ENCODE peak calls at places on chromosomes 13 and 19, in eight cellular contexts. F is NCI-H1048; X is smooth muscle cell of the brain vasculature; A is M059J; T is stimulated activated CD4-positive, alpha-beta T cell treated with anti-CD3 and anti-CD28 coated beads, TNF-alpha, amount 100 ng/mL, for 48 hours; W is progenitor cell of endocrine pancreas; P is heart left ventricle; U is iris pigment epithelial cell. Z is an unnamed sample.

GRCh38 chr19:45348367-45349125 is 8.0 kb downstream of the KLC3 start:
- DNase-seq in X (no peak), T (no peak), F (no peak), W (no peak), A (no peak), P (no peak), U (no peak), Z (no peak)

GRCh38 chr19:917323-918151 is at the start of gene KISS1R:
- DNase-seq in W (peak), X (no peak), F (no peak), A (no peak), U (no peak), P (no peak), T (no peak), Z (no peak)

GRCh38 chr13:26184791-26185250 is 37.3 kb downstream of the RNF6 start:
- DNase-seq in F (no peak), X (peak), W (peak), P (peak), U (peak), T (peak), A (peak), Z (peak)

GRCh38 chr19:11973020-11973810 is 8.4 kb downstream of the ZNF763 start:
- DNase-seq in U (no peak), X (no peak), A (no peak), P (no peak), F (no peak), W (no peak), T (no peak), Z (no peak)

GRCh38 chr13:113090806-113091205 is 14.8 kb upstream of the F7 start:
- DNase-seq in X (no peak), P (no peak), W (no peak), F (no peak), U (no peak), T (no peak), A (no peak), Z (no peak)

GRCh38 chr13:92379371-92379770 is 847.2 kb upstream of the GPC6 start:
- DNase-seq in A (no peak), P (no peak), F (no peak), W (no peak), T (no peak), X (no peak), U (no peak), Z (no peak)

GRCh38 chr13:42065414-42065813 is 17.0 kb downstream of the DGKH start:
- DNase-seq in A (no peak), P (no peak), T (no peak), X (no peak), F (no peak), W (no peak), U (no peak), Z (no peak)

GRCh38 chr13:60335531-60335930 is 61.5 kb upstream of the TDRD3 start:
- DNase-seq in A (peak), T (no peak), X (no peak), P (no peak), U (peak), F (no peak), W (no peak), Z (peak)

GRCh38 chr13:95245072-95245471 is 56.2 kb downstream of the ABCC4 start:
- DNase-seq in A (no peak), F (no peak), X (no peak), W (no peak), U (no peak), T (no peak), P (no peak), Z (no peak)

GRCh38 chr19:16327911-16328823 is 3.5 kb downstream of the KLF2 start:
- DNase-seq in W (no peak), X (no peak), F (no peak), U (peak), A (peak), T (no peak), P (peak), Z (peak)

GRCh38 chr13:59088716-59089115 is 1075.0 kb downstream of the DIAPH3 start:
- DNase-seq in W (no peak), A (peak), P (no peak), T (no peak), U (peak), F (no peak), X (no peak), Z (no peak)

GRCh38 chr19:48637948-48638830 is 1.0 kb upstream of the DBP start:
- DNase-seq in P (peak), A (peak), W (peak), T (peak), X (peak), U (peak), F (peak), Z (peak)

GRCh38 chr19:45428385-45429231 is 4.9 kb upstream of the ERCC1 start:
- DNase-seq in X (no peak), W (peak), F (no peak), A (peak), T (no peak), P (peak), U (no peak), Z (peak)

GRCh38 chr13:20129076-20129475 is 31.8 kb downstream of the GJA3 start:
- DNase-seq in W (no peak), F (no peak), P (no peak), A (no peak), X (no peak), T (no peak), U (no peak), Z (no peak)

GRCh38 chr19:38693380-38694223 is 46.2 kb downstream of the ACTN4 start:
- DNase-seq in P (peak), U (peak), W (peak), X (no peak), T (no peak), A (peak), F (no peak), Z (peak)

GRCh38 chr13:52348081-52348480 is 57.9 kb downstream of the THSD1 start:
- DNase-seq in A (peak), W (no peak), P (no peak), X (no peak), T (no peak), U (peak), F (no peak), Z (peak)

GRCh38 chr19:33143897-33144405 is 12.0 kb downstream of the WDR88 start:
- DNase-seq in A (peak), T (peak), U (peak), P (peak), W (peak), F (no peak), X (no peak), Z (peak)

GRCh38 chr13:84487681-84488080 is 605.4 kb upstream of the SLITRK1 start:
- DNase-seq in T (no peak), X (no peak), P (no peak), A (no peak), W (no peak), U (no peak), F (no peak), Z (no peak)

GRCh38 chr19:35063940-35064818 is 22.7 kb downstream of the HPN start:
- DNase-seq in P (no peak), U (peak), W (no peak), F (no peak), A (peak), T (no peak), X (no peak), Z (peak)

GRCh38 chr13:98869408-98870090 is 108.3 kb downstream of the DOCK9 start:
- DNase-seq in A (peak), U (peak), W (no peak), T (no peak), F (no peak), X (no peak), P (peak), Z (no peak)

GRCh38 chr13:44306401-44307192 is 67.0 kb upstream of the SERP2 start:
- DNase-seq in F (no peak), P (peak), W (no peak), T (no peak), X (peak), U (peak), A (peak), Z (peak)

GRCh38 chr13:41130356-41130755 is 2.2 kb downstream of the KBTBD6 start:
- DNase-seq in A (no peak), F (no peak), W (no peak), U (peak), P (no peak), X (no peak), T (no peak), Z (no peak)